ENCODE peak calls at places on chromosomes 2 and 18, in eight cellular contexts. F is cardiac muscle cell, B is mammary epithelial cell, W is breast epithelium, E is astrocyte, S is body of pancreas, G is iPS DF 6.9, X is HepG2. H is an unnamed sample. For H3K4me1, the result is how much of the 10 kb centered on the place peaks cover.

GRCh38 chr18:64311859-64312258 is 163.0 kb upstream of the LINC00305 start:
- DNase-seq in F (no peak), B (no peak), W (no peak), E (no peak), S (no peak), G (no peak), X (no peak), H (no peak)

GRCh38 chr2:189580267-189580661 is 322 bp downstream of the SLC40A1 start:
- DNase-seq in F (peak), B (no peak), W (no peak), E (peak), S (peak), G (no peak), X (peak), H (peak)

GRCh38 chr2:179336782-179337534 is 72.3 kb upstream of the SESTD1 start:
- DNase-seq in F (no peak), B (no peak), W (no peak), E (peak), S (no peak), G (no peak), X (no peak), H (no peak)

GRCh38 chr18:62778976-62779869 is 63.9 kb downstream of the PHLPP1 start:
- DNase-seq in F (peak), B (no peak), W (no peak), E (no peak), S (no peak), G (no peak), X (no peak), H (no peak)

GRCh38 chr2:142100967-142101366 is 29.8 kb downstream of the LRP1B start:
- DNase-seq in F (no peak), B (peak), W (no peak), E (no peak), S (no peak), G (no peak), X (no peak), H (no peak)

GRCh38 chr2:54416166-54416798 is 39.8 kb upstream of the SPTBN1 start:
- DNase-seq in F (no peak), B (no peak), W (no peak), E (no peak), S (no peak), G (no peak), X (peak), H (no peak)

GRCh38 chr2:217150236-217150635 is 290.4 kb upstream of the TNP1 start:
- DNase-seq in F (no peak), B (no peak), W (no peak), E (no peak), S (no peak), G (no peak), X (no peak), H (no peak)

GRCh38 chr18:58666176-58666575 is 5.1 kb upstream of the MALT1 start:
- DNase-seq in F (no peak), B (no peak), W (no peak), E (peak), S (no peak), G (no peak), X (no peak), H (no peak)

GRCh38 chr2:1675633-1676032 is 68.7 kb downstream of the PXDN start:
- DNase-seq in F (no peak), B (peak), W (peak), E (peak), S (no peak), G (no peak), X (no peak), H (no peak)

GRCh38 chr2:196914867-196915465 is 11.5 kb downstream of the PGAP1 start:
- DNase-seq in F (no peak), B (no peak), W (no peak), E (no peak), S (no peak), G (no peak), X (no peak), H (no peak)

GRCh38 chr2:234823877-234824376 is 127.9 kb upstream of the SH3BP4 start:
- DNase-seq in F (no peak), B (peak), W (no peak), E (peak), S (peak), G (no peak), X (peak), H (peak)

GRCh38 chr18:59067873-59068272 is 71.8 kb upstream of the SEC11C start:
- DNase-seq in F (peak), B (no peak), W (no peak), E (no peak), S (peak), G (no peak), X (no peak), H (no peak)

GRCh38 chr2:112750560-112750843 is 13.9 kb downstream of the CKAP2L start:
- DNase-seq in F (no peak), B (no peak), W (no peak), E (peak), S (no peak), G (no peak), X (no peak), H (no peak)

GRCh38 chr2:174965992-174966789 is 39.0 kb downstream of the CHN1 start:
- DNase-seq in F (no peak), B (no peak), W (no peak), E (peak), S (no peak), G (no peak), X (no peak), H (no peak)

GRCh38 chr2:103002954-103003353 is 241.1 kb downstream of the TMEM182 start:
- DNase-seq in F (no peak), B (no peak), W (no peak), E (no peak), S (no peak), G (no peak), X (no peak), H (no peak)

GRCh38 chr18:31185551-31185950 is 22.9 kb upstream of the DSC1 start:
- DNase-seq in F (no peak), B (peak), W (no peak), E (peak), S (no peak), G (no peak), X (peak), H (no peak)

GRCh38 chr2:72745679-72746368 is 80.0 kb downstream of the EXOC6B start:
- DNase-seq in F (peak), B (peak), W (no peak), E (peak), S (peak), G (peak), X (peak), H (no peak)

GRCh38 chr2:178280261-178280852 is 86.0 kb downstream of the OSBPL6 start:
- DNase-seq in F (peak), B (peak), W (no peak), E (peak), S (peak), G (no peak), X (peak), H (no peak)

GRCh38 chr2:200944467-200945394 is 18.7 kb downstream of the ORC2 start:
- DNase-seq in F (no peak), B (peak), W (no peak), E (peak), S (no peak), G (no peak), X (peak), H (no peak)

GRCh38 chr2:2743164-2743571 is 412.1 kb upstream of the MYT1L start:
- DNase-seq in F (no peak), B (peak), W (no peak), E (peak), S (peak), G (no peak), X (no peak), H (peak)

GRCh38 chr2:160225722-160226121 is 25.6 kb upstream of the ITGB6 start:
- DNase-seq in F (no peak), B (peak), W (no peak), E (no peak), S (peak), G (no peak), X (no peak), H (no peak)

GRCh38 chr2:54871457-54872103 is 148.1 kb downstream of the EML6 start:
- DNase-seq in F (no peak), B (no peak), W (no peak), E (no peak), S (peak), G (no peak), X (peak), H (no peak)

GRCh38 chr2:152127628-152128027 is 28.8 kb upstream of the CACNB4 start:
- DNase-seq in F (no peak), B (no peak), W (no peak), E (no peak), S (no peak), G (no peak), X (no peak), H (no peak)

GRCh38 chr2:1584051-1584531 is 160.2 kb downstream of the PXDN start:
- DNase-seq in F (no peak), B (no peak), W (peak), E (no peak), S (no peak), G (no peak), X (no peak), H (no peak)

GRCh38 chr2:66569321-66569851 is 134.5 kb downstream of the MEIS1 start:
- DNase-seq in F (peak), B (no peak), W (no peak), E (peak), S (no peak), G (no peak), X (no peak), H (no peak)

DNA sequence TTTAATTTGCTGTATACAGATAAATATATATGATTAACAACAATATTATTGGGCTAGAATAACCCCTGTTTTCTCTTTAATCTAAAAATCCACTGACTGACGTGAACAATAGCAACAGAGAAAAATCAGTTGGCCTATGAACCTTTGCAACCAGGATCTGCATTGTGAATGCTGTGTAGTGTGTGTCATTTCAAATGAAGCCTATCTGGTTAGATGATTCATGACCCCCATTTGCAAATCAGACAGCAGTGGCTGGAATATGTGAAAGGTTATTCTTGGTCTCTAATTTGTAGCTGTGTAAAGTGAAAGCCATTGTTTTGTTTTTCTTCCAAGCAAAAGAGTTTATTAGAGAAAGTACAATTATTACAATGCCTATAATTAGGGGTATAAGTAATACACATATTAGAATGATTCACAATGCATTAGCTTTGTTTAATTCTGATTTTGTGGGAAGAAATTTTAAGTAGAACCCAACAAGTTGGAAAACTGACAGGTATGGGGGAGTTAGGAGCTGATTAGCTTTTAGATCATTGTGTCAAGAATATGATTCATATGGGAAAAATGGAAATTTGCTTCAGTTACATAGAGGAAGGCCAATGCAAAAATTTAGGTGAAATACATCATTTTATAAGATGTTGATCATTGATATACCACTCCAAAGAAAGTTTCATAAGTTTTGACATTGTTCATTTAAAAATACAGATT is 1362.2 kb upstream of the TMEFF2 start:
- DNase-seq in F (no peak), B (no peak), W (no peak), E (peak), S (no peak), G (no peak), X (no peak), H (no peak)
- H3K27ac ChIP-seq in F (no peak), B (no peak), W (no peak), E (peak), S (no peak), G (no peak), X (no peak), H (no peak)

DNA sequence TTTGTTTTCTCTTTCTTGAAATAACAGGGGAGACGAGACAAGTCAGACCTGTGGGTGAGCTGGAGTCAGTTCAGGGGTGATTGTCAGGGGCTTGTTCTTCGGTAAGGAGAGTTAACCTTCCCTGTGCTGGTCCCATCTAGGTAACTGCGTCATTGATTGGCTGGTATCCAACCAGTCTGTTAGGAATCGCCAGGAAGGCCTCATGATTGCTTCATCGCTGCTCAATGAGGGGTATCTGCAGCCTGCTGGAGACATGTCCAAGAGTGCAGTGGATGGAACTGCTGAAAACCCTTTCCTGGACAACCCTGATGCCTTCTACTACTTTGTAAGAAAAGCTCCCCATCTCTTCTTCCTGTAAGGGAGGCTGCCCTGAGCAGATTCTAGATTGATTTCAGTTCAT is 21.3 kb downstream of the PLEK start:
- DNase-seq in F (no peak), B (no peak), W (no peak), E (no peak), S (no peak), G (no peak), X (no peak), H (no peak)
- H3K4me1 ChIP-seq in F (under half), B (under half), W (under half), E (under half), S (under half), G (under half), X (under half), H (under half)

DNA sequence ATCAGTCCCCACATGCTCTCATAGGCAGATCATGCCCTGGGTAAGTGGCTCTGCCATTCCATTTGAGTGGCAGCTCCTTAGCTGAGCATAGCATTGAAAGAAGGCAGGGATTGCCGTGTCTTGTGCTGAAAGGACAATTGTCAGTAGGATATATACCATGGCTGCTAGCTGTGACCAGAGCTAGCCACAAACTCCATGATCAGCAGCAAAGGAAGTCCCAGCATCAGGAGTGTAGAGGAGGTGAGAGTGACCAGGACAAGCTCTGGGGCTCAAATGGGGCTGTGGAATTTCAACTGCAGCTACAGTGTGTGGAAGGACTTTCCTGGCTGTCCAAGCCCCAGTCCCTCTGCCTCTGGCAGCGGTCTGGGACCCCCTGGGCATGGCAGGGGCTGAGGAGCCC is 54.4 kb upstream of the LGALSL start:
- DNase-seq in F (no peak), B (no peak), W (no peak), E (no peak), S (no peak), G (no peak), X (no peak), H (no peak)
- H3K27ac ChIP-seq in F (no peak), B (no peak), W (no peak), E (no peak), S (no peak), G (no peak), X (no peak), H (no peak)

GRCh38 chr18:48894799-48895346 is 55.9 kb downstream of the SMAD7 start:
- DNase-seq in F (no peak), B (no peak), W (no peak), E (no peak), S (no peak), G (no peak), X (no peak), H (no peak)
- H3K4me1 ChIP-seq in F (under half), B (under half), W (under half), E (under half), S (under half), G (under half), X (half or more), H (under half)

GRCh38 chr2:101515512-101515911 is 40.6 kb upstream of the RFX8 start:
- DNase-seq in F (no peak), B (peak), W (no peak), E (peak), S (peak), G (no peak), X (no peak), H (no peak)

GRCh38 chr2:101512993-101513392 is 38.1 kb upstream of the RFX8 start:
- DNase-seq in F (no peak), B (no peak), W (no peak), E (no peak), S (no peak), G (no peak), X (no peak), H (no peak)

GRCh38 chr2:101508636-101509035 is 33.7 kb upstream of the RFX8 start:
- DNase-seq in F (no peak), B (no peak), W (no peak), E (no peak), S (no peak), G (no peak), X (no peak), H (no peak)

DNA sequence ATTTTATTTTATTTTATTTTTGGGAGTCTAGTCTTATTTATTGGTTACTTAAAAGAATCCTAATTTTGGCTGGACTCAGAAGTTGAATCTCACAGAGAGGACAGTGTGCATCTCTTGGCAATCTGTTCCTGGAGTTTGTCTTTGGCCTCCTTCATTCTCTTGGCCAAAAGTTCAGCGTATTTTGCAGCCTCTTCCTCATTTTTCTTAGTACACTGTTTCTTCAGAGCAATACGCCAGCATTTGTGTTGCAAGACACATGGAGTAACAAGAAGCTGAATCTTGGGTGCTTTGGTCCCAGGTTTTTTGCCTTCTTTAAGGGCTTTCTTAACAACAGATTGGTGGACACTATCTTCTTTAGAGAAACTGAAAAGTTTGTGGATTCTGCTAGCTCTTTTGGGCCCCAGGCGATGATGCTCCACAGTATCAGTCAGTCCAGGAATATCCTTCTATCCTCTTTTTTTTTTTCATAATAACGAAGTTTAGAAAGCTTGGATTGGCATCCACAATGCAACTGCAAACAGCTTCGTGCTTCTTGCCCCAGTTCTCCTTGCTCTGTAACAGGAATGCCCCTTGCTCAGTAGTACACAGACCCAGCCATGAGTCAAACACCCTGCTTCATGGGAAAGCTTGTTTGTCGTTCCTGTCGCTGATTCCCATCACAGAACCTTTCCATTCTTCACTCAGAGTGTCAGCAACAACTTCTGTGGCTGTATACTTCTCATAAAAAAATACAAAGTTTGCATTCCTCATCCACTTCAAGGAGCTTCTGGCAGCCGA is 34.8 kb upstream of the RFX8 start:
- DNase-seq in F (no peak), B (no peak), W (no peak), E (no peak), S (peak), G (no peak), X (no peak), H (no peak)
- H3K27ac ChIP-seq in F (no peak), B (no peak), W (peak), E (no peak), S (no peak), G (no peak), X (no peak), H (no peak)

DNA sequence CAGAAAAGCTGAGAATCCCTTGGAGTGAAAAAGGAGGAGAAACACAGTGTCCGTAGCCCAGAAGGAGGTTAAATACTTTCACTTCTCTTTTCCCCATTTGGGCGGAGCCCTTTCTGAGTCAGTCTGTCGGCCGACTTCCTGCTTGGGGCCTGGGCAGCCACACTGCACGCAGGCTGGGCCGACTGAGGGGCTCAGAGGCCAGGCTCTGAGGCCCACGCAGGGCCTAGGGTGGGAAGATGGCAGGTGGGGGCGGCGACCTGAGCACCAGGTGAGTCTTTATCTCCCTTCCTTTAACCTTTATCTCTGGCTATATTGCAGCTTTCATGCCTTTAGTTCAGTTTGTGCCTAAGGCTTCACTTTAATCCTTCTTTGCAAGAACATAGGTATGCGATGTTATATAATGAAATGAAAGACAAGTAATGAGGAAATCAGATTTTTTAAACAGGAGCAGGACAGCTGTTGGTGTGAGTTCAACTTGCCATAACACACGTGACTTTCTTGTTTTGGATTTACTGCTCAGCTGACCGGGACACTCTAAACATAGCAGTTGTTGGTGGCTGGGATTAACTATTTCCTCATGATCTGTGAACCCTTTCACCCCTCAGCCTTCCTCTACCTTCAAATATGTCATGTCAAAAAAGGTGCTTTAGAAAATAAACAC is at the start of gene SP100:
- DNase-seq in F (no peak), B (peak), W (peak), E (peak), S (peak), G (no peak), X (peak), H (peak)
- H3K4me1 ChIP-seq in F (under half), B (under half), W (under half), E (under half), S (under half), G (under half), X (half or more), H (half or more)

GRCh38 chr2:237262838-237263771 is 150.9 kb downstream of the COL6A3 start:
- DNase-seq in F (no peak), B (peak), W (no peak), E (peak), S (peak), G (no peak), X (no peak), H (no peak)
- H3K27ac ChIP-seq in F (no peak), B (no peak), W (peak), E (peak), S (no peak), G (no peak), X (no peak), H (peak)

GRCh38 chr2:64749446-64749845 is 95.7 kb upstream of the SERTAD2 start:
- DNase-seq in F (no peak), B (no peak), W (no peak), E (no peak), S (no peak), G (no peak), X (no peak), H (no peak)
- H3K4me1 ChIP-seq in F (under half), B (under half), W (under half), E (under half), S (under half), G (under half), X (under half), H (under half)

GRCh38 chr2:224261316-224261715 is 140.6 kb downstream of the FAM124B start:
- DNase-seq in F (no peak), B (no peak), W (no peak), E (no peak), S (no peak), G (no peak), X (no peak), H (no peak)

GRCh38 chr2:224257176-224257575 is 144.7 kb downstream of the FAM124B start:
- DNase-seq in F (no peak), B (no peak), W (no peak), E (no peak), S (no peak), G (no peak), X (no peak), H (no peak)

GRCh38 chr2:224260605-224261004 is 141.3 kb downstream of the FAM124B start:
- DNase-seq in F (no peak), B (no peak), W (no peak), E (no peak), S (no peak), G (no peak), X (no peak), H (no peak)

GRCh38 chr2:224263571-224264043 is 138.3 kb downstream of the FAM124B start:
- DNase-seq in F (no peak), B (no peak), W (no peak), E (peak), S (no peak), G (no peak), X (no peak), H (no peak)

GRCh38 chr2:224259831-224260230 is 142.1 kb downstream of the FAM124B start:
- DNase-seq in F (no peak), B (no peak), W (no peak), E (no peak), S (no peak), G (no peak), X (no peak), H (no peak)
- H3K27ac ChIP-seq in F (no peak), B (no peak), W (no peak), E (no peak), S (no peak), G (no peak), X (no peak), H (no peak)